ENCODE peak calls at places on chromosomes 16 and 17, in ten cellular contexts. M is tibial artery; G is stomach; L is neuronal stem cell; K is GM23248; Z is tibial nerve; D is gastrocnemius medialis; J is upper lobe of left lung; P is Caco-2; A is CD8-positive, alpha-beta T cell. N is an unnamed sample. For H3K4me1, the result is how much of the 10 kb centered on the place peaks cover.

GRCh38 chr17:31511583-31511982 is 120.1 kb downstream of the RAB11FIP4 start:
- DNase-seq in J (no peak), M (no peak), D (no peak), Z (no peak), G (no peak), L (no peak), K (no peak), P (no peak), A (no peak), N (no peak)

GRCh38 chr17:60168654-60169053 is 18.9 kb downstream of the CA4 start:
- DNase-seq in K (no peak), L (no peak), D (no peak), M (no peak), P (no peak), G (no peak), Z (no peak), A (no peak), J (no peak), N (no peak)

GRCh38 chr16:66459878-66460277 is 32.8 kb downstream of the BEAN1 start:
- DNase-seq in K (no peak), P (no peak), A (no peak), J (no peak), Z (no peak), L (no peak), D (no peak), G (no peak), M (no peak), N (no peak)

GRCh38 chr17:66437466-66438026 is 135.1 kb downstream of the PRKCA start:
- DNase-seq in G (no peak), A (no peak), K (no peak), P (no peak), Z (no peak), J (no peak), L (no peak), M (no peak), D (no peak), N (no peak)

GRCh38 chr17:72423286-72423589 is 302.4 kb downstream of the SOX9 start:
- DNase-seq in J (no peak), M (no peak), G (no peak), A (no peak), Z (no peak), L (no peak), K (no peak), P (no peak), D (no peak), N (no peak)

GRCh38 chr16:50601341-50601740 is 53.1 kb downstream of the NKD1 start:
- DNase-seq in L (no peak), P (no peak), K (no peak), M (no peak), A (no peak), Z (no peak), D (no peak), G (no peak), J (no peak), N (no peak)

GRCh38 chr16:88063201-88063773 is 112.1 kb downstream of the BANP start:
- DNase-seq in P (no peak), K (peak), Z (peak), G (no peak), A (no peak), J (no peak), M (peak), D (no peak), L (no peak), N (peak)

GRCh38 chr17:46964315-46965265 is 14.5 kb downstream of the RPRML start:
- DNase-seq in D (no peak), M (no peak), L (peak), K (peak), P (peak), A (no peak), Z (no peak), J (no peak), G (no peak), N (peak)

GRCh38 chr17:77516902-77517301 is 376.1 kb downstream of the SEC14L1 start:
- DNase-seq in L (no peak), A (no peak), G (peak), P (no peak), J (no peak), K (peak), D (no peak), M (no peak), Z (no peak), N (peak)

GRCh38 chr17:75909051-75909811 is 4.5 kb upstream of the MRPL38 start:
- DNase-seq in M (no peak), D (no peak), K (no peak), J (peak), P (no peak), Z (no peak), A (no peak), L (no peak), G (peak), N (no peak)

GRCh38 chr16:83619381-83620150 is 188.2 kb upstream of the HSBP1 start:
- DNase-seq in A (no peak), Z (no peak), L (no peak), D (no peak), P (no peak), J (no peak), K (no peak), M (no peak), G (no peak), N (no peak)

GRCh38 chr17:32299579-32300158 is 34.0 kb downstream of the RHBDL3 start:
- DNase-seq in G (no peak), D (no peak), P (no peak), L (no peak), M (no peak), A (no peak), Z (no peak), J (no peak), K (no peak), N (no peak)

GRCh38 chr17:9003355-9004131 is 17.8 kb upstream of the NTN1 start:
- DNase-seq in A (no peak), Z (no peak), M (no peak), G (no peak), P (no peak), J (no peak), K (peak), L (peak), D (no peak), N (no peak)

GRCh38 chr16:74740795-74741304 is 33.8 kb downstream of the FA2H start:
- DNase-seq in P (no peak), L (no peak), G (peak), M (no peak), K (peak), A (no peak), D (no peak), Z (no peak), J (no peak), N (no peak)

GRCh38 chr17:67434061-67434525 is 57.0 kb downstream of the PITPNC1 start:
- DNase-seq in L (no peak), M (peak), J (peak), K (peak), G (peak), D (peak), A (peak), P (no peak), Z (peak), N (no peak)

GRCh38 chr17:66661411-66661843 is 173.5 kb upstream of the CACNG5 start:
- DNase-seq in P (no peak), D (peak), M (no peak), Z (no peak), J (no peak), K (peak), L (no peak), G (peak), A (no peak), N (no peak)

GRCh38 chr17:66855204-66855603 is 20.3 kb downstream of the CACNG5 start:
- DNase-seq in G (no peak), K (no peak), L (no peak), D (no peak), A (no peak), Z (no peak), P (peak), M (no peak), J (no peak), N (no peak)

GRCh38 chr17:55351027-55351625 is 70.5 kb downstream of the MMD start:
- DNase-seq in P (no peak), Z (no peak), M (no peak), K (no peak), J (no peak), G (no peak), L (no peak), A (no peak), D (no peak), N (no peak)

GRCh38 chr16:6165330-6165984 is 1067.9 kb upstream of the EEF2KMT start:
- DNase-seq in Z (no peak), J (no peak), P (peak), D (no peak), K (no peak), L (peak), A (no peak), M (no peak), G (no peak), N (peak)

GRCh38 chr16:48831081-48831722 is 221.2 kb upstream of the N4BP1 start:
- DNase-seq in P (peak), G (no peak), L (no peak), A (no peak), K (no peak), Z (no peak), M (no peak), J (no peak), D (no peak), N (no peak)

GRCh38 chr17:57518587-57519118 is 226.4 kb downstream of the CCDC182 start:
- DNase-seq in M (no peak), L (no peak), G (no peak), J (peak), D (peak), A (no peak), K (no peak), Z (no peak), P (peak), N (no peak)

GRCh38 chr17:59392973-59393679 is 61.7 kb downstream of the YPEL2 start:
- DNase-seq in L (no peak), P (peak), K (no peak), M (no peak), Z (no peak), D (no peak), J (no peak), G (no peak), A (no peak), N (no peak)

GRCh38 chr17:81429813-81430510 is 34.7 kb downstream of the BAHCC1 start:
- DNase-seq in D (no peak), J (peak), A (no peak), L (peak), G (no peak), M (no peak), Z (no peak), P (peak), K (peak), N (peak)

GRCh38 chr16:75429621-75430403 is 3.5 kb downstream of the CFDP1 start:
- DNase-seq in A (no peak), P (no peak), L (no peak), Z (no peak), K (no peak), M (no peak), D (no peak), J (no peak), G (no peak), N (no peak)

GRCh38 chr17:65104541-65104940 is 32.6 kb upstream of the RGS9 start:
- DNase-seq in K (no peak), D (no peak), L (no peak), Z (no peak), P (no peak), J (no peak), A (no peak), M (no peak), G (no peak), N (no peak)

GRCh38 chr17:65547253-65547670 is 14.2 kb downstream of the AXIN2 start:
- DNase-seq in D (peak), P (peak), M (no peak), A (no peak), K (no peak), Z (no peak), L (no peak), J (peak), G (peak), N (no peak)

GRCh38 chr17:58072862-58073261 is 10.4 kb upstream of the DYNLL2 start:
- DNase-seq in D (no peak), J (no peak), M (no peak), K (no peak), A (no peak), P (no peak), Z (no peak), G (no peak), L (no peak), N (no peak)

GRCh38 chr17:72349508-72350472 is 229.0 kb downstream of the SOX9 start:
- DNase-seq in A (no peak), K (no peak), D (no peak), L (no peak), J (no peak), Z (no peak), M (no peak), G (no peak), P (no peak), N (no peak)

GRCh38 chr16:74695450-74696422 is 4.9 kb downstream of the MLKL start:
- DNase-seq in A (peak), J (peak), K (peak), Z (peak), P (peak), M (peak), G (peak), D (peak), L (peak), N (peak)

GRCh38 chr16:52597073-52597771 is 50.3 kb upstream of the TOX3 start:
- DNase-seq in A (no peak), M (no peak), J (no peak), K (no peak), Z (no peak), P (no peak), L (no peak), G (no peak), D (no peak), N (no peak)

GRCh38 chr16:20221208-20221607 is 106.1 kb downstream of the GP2 start:
- DNase-seq in L (no peak), Z (no peak), D (no peak), G (no peak), K (no peak), J (no peak), M (no peak), P (no peak), A (no peak), N (no peak)

GRCh38 chr17:39224778-39225307 is 902 bp downstream of the STAC2 start:
- DNase-seq in A (no peak), G (no peak), K (no peak), D (no peak), M (no peak), J (no peak), P (no peak), L (no peak), Z (no peak), N (no peak)

GRCh38 chr16:88686062-88686438 is 257 bp downstream of the SNAI3 start:
- DNase-seq in G (peak), L (no peak), A (no peak), M (no peak), Z (no peak), P (peak), D (no peak), J (peak), K (peak), N (peak)

GRCh38 chr17:38898812-38899348 is 26.5 kb upstream of the LASP1NB start:
- DNase-seq in L (no peak), P (no peak), J (peak), K (no peak), A (peak), M (no peak), D (peak), G (peak), Z (no peak), N (no peak)

GRCh38 chr16:11677451-11677951 is 9.2 kb downstream of the SNN start:
- DNase-seq in L (no peak), P (no peak), G (no peak), D (peak), J (no peak), Z (no peak), A (no peak), K (peak), M (no peak), N (no peak)
- H3K4me1 ChIP-seq in L (under half), P (under half), G (half or more), D (half or more), J (half or more), Z (half or more), A (under half), K (under half), M (under half), N (under half)

DNA sequence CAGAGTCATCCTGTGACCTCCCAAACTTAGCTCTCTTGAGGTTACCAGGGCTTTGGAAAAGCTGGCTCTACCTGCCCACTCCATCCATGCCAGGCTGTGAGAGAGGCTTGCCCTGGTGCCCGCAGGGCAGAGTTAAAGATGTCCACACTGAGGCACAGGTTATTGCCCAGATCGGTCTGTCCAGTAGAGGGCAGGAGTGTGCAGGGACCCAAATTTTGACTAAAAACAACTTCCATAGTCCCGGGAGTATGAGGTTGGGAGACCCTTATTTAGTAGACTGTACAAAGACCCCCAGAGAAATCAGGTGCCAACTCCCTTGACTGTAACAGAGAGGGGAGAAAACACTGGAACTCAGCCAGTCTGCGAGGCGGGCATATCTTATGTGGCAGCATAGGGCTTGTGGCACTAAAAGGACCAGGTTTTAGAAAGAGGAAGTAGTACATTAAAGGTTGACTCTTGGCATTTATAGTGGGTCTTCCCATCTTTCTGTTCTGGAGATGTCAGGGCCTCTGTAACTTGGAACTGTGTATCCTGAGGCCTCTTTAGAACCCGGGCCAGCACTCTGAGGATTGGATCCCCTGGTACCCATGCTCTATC is 43.3 kb downstream of the HNF1B start:
- DNase-seq in L (no peak), A (no peak), P (peak), G (peak), K (peak), J (peak), Z (peak), M (peak), D (no peak), N (peak)
- H3K4me1 ChIP-seq in L (under half), A (under half), P (under half), G (under half), K (under half), J (under half), Z (under half), M (under half), D (under half), N (under half)

DNA sequence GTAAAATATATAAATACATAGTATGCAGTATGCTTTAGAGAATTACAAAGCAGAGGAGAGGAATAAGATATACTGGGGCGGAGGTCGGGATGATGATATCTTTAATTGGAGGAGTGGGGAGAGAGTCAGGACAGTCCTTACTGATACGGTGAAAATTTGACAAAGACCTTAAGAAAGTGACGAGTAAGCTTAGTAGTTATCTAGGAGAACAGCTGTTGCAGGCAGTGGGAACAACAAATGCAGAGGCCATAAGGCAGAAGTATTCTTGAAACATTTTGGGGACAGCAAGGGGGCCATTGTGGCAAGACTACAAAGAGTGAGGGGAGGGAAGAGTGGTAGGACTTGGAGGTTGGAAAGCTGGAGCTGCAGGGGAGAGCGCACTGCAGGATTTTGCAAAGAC is 22.3 kb upstream of the CDC6 start:
- DNase-seq in M (no peak), K (no peak), L (no peak), J (no peak), P (no peak), Z (no peak), A (no peak), G (no peak), D (no peak), N (no peak)
- H3K4me1 ChIP-seq in M (under half), K (under half), L (under half), J (under half), P (under half), Z (under half), A (under half), G (under half), D (under half), N (under half)

GRCh38 chr16:57544129-57544653 is 1.7 kb downstream of the ADGRG5 start:
- DNase-seq in L (no peak), G (no peak), M (no peak), P (no peak), Z (no peak), A (no peak), K (no peak), J (no peak), D (no peak), N (no peak)

GRCh38 chr16:57551057-57551456 is 8.6 kb downstream of the ADGRG5 start:
- DNase-seq in K (no peak), D (no peak), A (no peak), G (no peak), P (no peak), J (no peak), L (no peak), M (no peak), Z (no peak), N (no peak)

GRCh38 chr16:57549730-57550129 is 7.3 kb downstream of the ADGRG5 start:
- DNase-seq in M (no peak), D (no peak), A (no peak), J (no peak), L (no peak), K (no peak), Z (no peak), P (no peak), G (no peak), N (no peak)

GRCh38 chr16:57548424-57548823 is 6.0 kb downstream of the ADGRG5 start:
- DNase-seq in G (no peak), K (no peak), Z (no peak), M (no peak), J (no peak), A (no peak), L (no peak), P (no peak), D (no peak), N (no peak)
- H3K4me1 ChIP-seq in G (under half), K (under half), Z (under half), M (under half), J (under half), A (under half), L (under half), P (under half), D (under half), N (under half)

GRCh38 chr16:87046235-87046634 is 271.0 kb downstream of the C16orf95 start:
- DNase-seq in G (no peak), J (no peak), Z (no peak), M (no peak), D (no peak), A (no peak), P (no peak), K (no peak), L (no peak), N (no peak)

GRCh38 chr16:87044031-87044380 is 273.2 kb downstream of the C16orf95 start:
- DNase-seq in M (no peak), J (no peak), L (no peak), P (no peak), D (no peak), G (no peak), Z (no peak), K (no peak), A (no peak), N (no peak)

GRCh38 chr16:87044829-87045228 is 272.4 kb downstream of the C16orf95 start:
- DNase-seq in A (no peak), M (no peak), P (no peak), L (no peak), J (no peak), K (no peak), G (no peak), D (no peak), Z (no peak), N (no peak)

GRCh38 chr16:87047221-87048037 is 269.8 kb downstream of the C16orf95 start:
- DNase-seq in D (no peak), M (no peak), A (no peak), P (no peak), K (no peak), G (no peak), Z (no peak), J (no peak), L (no peak), N (peak)

GRCh38 chr16:87045462-87046216 is 271.6 kb downstream of the C16orf95 start:
- DNase-seq in J (no peak), K (no peak), G (no peak), Z (no peak), M (no peak), L (no peak), D (no peak), P (no peak), A (no peak), N (no peak)
- H3K4me1 ChIP-seq in J (under half), K (under half), G (under half), Z (under half), M (under half), L (under half), D (under half), P (under half), A (under half), N (under half)

DNA sequence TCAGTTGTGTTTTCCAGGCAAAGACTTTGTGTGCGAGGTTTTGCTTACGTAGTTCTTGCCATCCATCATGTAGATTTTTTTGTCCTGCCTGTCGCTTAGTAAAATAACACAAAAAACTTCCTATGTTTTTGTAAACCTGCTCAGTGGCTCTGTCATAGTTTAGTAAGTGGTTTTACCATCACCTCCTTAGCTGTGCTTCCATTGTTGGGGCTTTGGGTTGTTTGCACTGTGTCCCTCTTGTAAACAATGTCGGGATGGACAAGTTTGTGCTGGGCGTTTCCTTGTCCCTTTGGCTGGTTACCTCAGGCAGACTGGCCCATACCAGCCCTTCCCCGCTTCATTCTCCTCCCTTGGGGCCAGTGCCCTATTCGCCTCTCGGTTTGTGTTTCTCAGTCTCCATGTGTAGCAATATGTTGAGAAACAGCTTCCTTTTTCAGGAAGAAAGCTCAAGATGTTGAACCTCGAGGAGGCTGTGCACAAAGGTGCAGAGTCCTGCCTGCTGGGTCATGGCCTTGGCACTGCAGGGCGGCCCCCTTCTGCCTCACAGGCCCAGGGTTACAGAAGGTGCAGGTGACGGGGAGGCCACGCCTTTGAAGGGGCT is 74.6 kb downstream of the KSR1 start:
- DNase-seq in K (no peak), L (no peak), J (peak), M (peak), G (no peak), D (no peak), P (no peak), A (no peak), Z (no peak), N (peak)
- H3K4me1 ChIP-seq in K (under half), L (under half), J (half or more), M (under half), G (half or more), D (under half), P (half or more), A (under half), Z (half or more), N (under half)

N was measured in adipocyte.